ENCODE peak calls at places on chromosomes 11 and 22, in five cellular contexts. S, K, E, T and L are unnamed samples.

GRCh38 chr11:36073411-36074203 is 129.7 kb downstream of the LDLRAD3 start:
- DNase-seq in S (no peak), K (no peak), E (no peak), T (peak), L (no peak)

GRCh38 chr11:2777396-2777795 is 77.6 kb upstream of the KCNQ1OT1 start:
- DNase-seq in S (peak), K (no peak), E (no peak), T (peak), L (no peak)

GRCh38 chr11:61923166-61924015 is 6.0 kb upstream of the RAB3IL1 start:
- DNase-seq in S (peak), K (no peak), E (no peak), T (peak), L (no peak)

GRCh38 chr22:49203091-49203862 is 624.4 kb downstream of the BRD1 start:
- DNase-seq in S (no peak), K (no peak), E (no peak), T (peak), L (no peak)

GRCh38 chr11:114821626-114822025 is 143.3 kb downstream of the NXPE2 start:
- DNase-seq in S (no peak), K (no peak), E (no peak), T (no peak), L (no peak)

GRCh38 chr22:36010090-36010489 is 18.5 kb downstream of the RBFOX2 start:
- DNase-seq in S (no peak), K (no peak), E (no peak), T (no peak), L (no peak)

GRCh38 chr11:58788355-58789023 is 56.0 kb downstream of the GLYATL2 start:
- DNase-seq in S (no peak), K (no peak), E (no peak), T (no peak), L (peak)

GRCh38 chr11:34870548-34871209 is 45.5 kb downstream of the APIP start:
- DNase-seq in S (no peak), K (no peak), E (no peak), T (no peak), L (no peak)

GRCh38 chr11:79413258-79413657 is 27.6 kb downstream of the TENM4 start:
- DNase-seq in S (peak), K (peak), E (no peak), T (peak), L (no peak)

GRCh38 chr11:31805629-31806185 is 5.4 kb downstream of the PAX6 start:
- DNase-seq in S (no peak), K (no peak), E (no peak), T (no peak), L (no peak)

GRCh38 chr11:101915811-101916291 is 471 bp downstream of the ANGPTL5 start:
- DNase-seq in S (no peak), K (no peak), E (no peak), T (no peak), L (peak)

GRCh38 chr11:110251837-110252236 is 44.6 kb downstream of the RDX start:
- DNase-seq in S (no peak), K (no peak), E (no peak), T (no peak), L (no peak)

GRCh38 chr22:19827341-19828034 is 27.2 kb downstream of the GNB1L start:
- DNase-seq in S (no peak), K (no peak), E (no peak), T (no peak), L (no peak)

GRCh38 chr11:72091292-72091691 is 10.6 kb downstream of the LRRC51 start:
- DNase-seq in S (peak), K (no peak), E (peak), T (no peak), L (peak)

GRCh38 chr22:38176170-38176741 is 5.4 kb downstream of the PLA2G6 start:
- DNase-seq in S (peak), K (no peak), E (no peak), T (peak), L (no peak)

GRCh38 chr11:113957016-113957415 is 17.9 kb upstream of the HTR3A start:
- DNase-seq in S (no peak), K (no peak), E (no peak), T (no peak), L (no peak)

GRCh38 chr11:35142481-35143207 is 3.7 kb downstream of the CD44 start:
- DNase-seq in S (no peak), K (no peak), E (no peak), T (no peak), L (no peak)

GRCh38 chr11:114358711-114359110 is 41.6 kb downstream of the C11orf71 start:
- DNase-seq in S (peak), K (no peak), E (no peak), T (no peak), L (no peak)

GRCh38 chr11:3840289-3840869 is 380 bp downstream of the RHOG start:
- DNase-seq in S (no peak), K (peak), E (peak), T (no peak), L (peak)

GRCh38 chr11:72570893-72571741 is 103.1 kb downstream of the PDE2A start:
- DNase-seq in S (no peak), K (no peak), E (no peak), T (no peak), L (no peak)

GRCh38 chr11:68683952-68684384 is 376 bp upstream of the GAL start:
- DNase-seq in S (no peak), K (no peak), E (no peak), T (no peak), L (no peak)

GRCh38 chr11:103798456-103798855 is 238.0 kb upstream of the DDI1 start:
- DNase-seq in S (no peak), K (no peak), E (no peak), T (no peak), L (no peak)

GRCh38 chr11:6497069-6497839 is at the start of gene DNHD1:
- DNase-seq in S (no peak), K (no peak), E (no peak), T (no peak), L (no peak)

GRCh38 chr11:112795142-112795815 is 165.9 kb upstream of the NCAM1 start:
- DNase-seq in S (no peak), K (no peak), E (no peak), T (no peak), L (no peak)

GRCh38 chr11:130435671-130436070 is 7.3 kb upstream of the ADAMTS8 start:
- DNase-seq in S (no peak), K (no peak), E (no peak), T (no peak), L (no peak)

GRCh38 chr11:96023311-96023710 is 99.4 kb upstream of the MTMR2 start:
- DNase-seq in S (no peak), K (no peak), E (no peak), T (no peak), L (no peak)

GRCh38 chr22:48945621-48946458 is 881.8 kb downstream of the BRD1 start:
- DNase-seq in S (no peak), K (no peak), E (no peak), T (no peak), L (no peak)

GRCh38 chr22:47188337-47189055 is 426.0 kb downstream of the TBC1D22A start:
- DNase-seq in S (no peak), K (no peak), E (no peak), T (peak), L (no peak)

GRCh38 chr22:36328635-36329216 is 59.0 kb downstream of the MYH9 start:
- DNase-seq in S (peak), K (peak), E (peak), T (no peak), L (no peak)

GRCh38 chr11:702731-703461 is 3.1 kb upstream of the EPS8L2 start:
- DNase-seq in S (peak), K (no peak), E (no peak), T (no peak), L (no peak)

GRCh38 chr11:67281552-67282150 is 7.5 kb upstream of the ANKRD13D start:
- DNase-seq in S (no peak), K (no peak), E (peak), T (peak), L (no peak)

GRCh38 chr11:67282876-67283371 is 6.2 kb upstream of the ANKRD13D start:
- DNase-seq in S (no peak), K (no peak), E (no peak), T (peak), L (no peak)

GRCh38 chr11:67284811-67285540 is 4.1 kb upstream of the ANKRD13D start:
- DNase-seq in S (no peak), K (no peak), E (no peak), T (peak), L (no peak)

GRCh38 chr11:67282155-67282875 is 6.8 kb upstream of the ANKRD13D start:
- DNase-seq in S (no peak), K (no peak), E (no peak), T (peak), L (no peak)

DNA sequence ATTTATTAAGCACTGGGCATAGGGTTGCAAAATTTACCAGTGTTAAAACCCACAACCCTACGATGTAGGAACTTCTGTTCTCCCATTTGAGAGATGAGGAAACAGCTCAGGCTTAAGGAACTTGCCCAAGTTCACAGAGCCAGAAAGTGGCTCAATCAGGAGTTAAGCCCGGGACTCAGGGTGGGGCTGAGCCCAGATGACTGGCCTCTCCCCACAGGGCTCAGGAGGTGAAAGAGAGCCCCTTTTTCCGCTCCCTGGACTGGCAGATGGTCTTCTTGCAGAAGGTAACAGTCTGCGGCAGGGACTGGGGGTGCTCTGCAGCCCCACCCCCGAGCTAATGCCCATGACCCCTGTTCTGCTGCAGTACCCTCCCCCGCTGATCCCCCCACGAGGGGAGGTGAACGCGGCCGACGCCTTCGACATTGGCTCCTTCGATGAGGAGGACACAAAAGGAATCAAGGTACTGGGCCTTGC is 5.6 kb upstream of the ANKRD13D start:
- DNase-seq in S (no peak), K (no peak), E (no peak), T (peak), L (no peak)
- H3K4me3 ChIP-seq in S (no peak), K (no peak), E (no peak), T (no peak), L (no peak)

GRCh38 chr22:42992092-42992491 is 22.9 kb downstream of the PACSIN2 start:
- DNase-seq in S (no peak), K (no peak), E (no peak), T (no peak), L (no peak)

GRCh38 chr22:42993651-42994275 is 21.2 kb downstream of the PACSIN2 start:
- DNase-seq in S (no peak), K (no peak), E (no peak), T (no peak), L (no peak)

GRCh38 chr22:42991010-42991651 is 23.8 kb downstream of the PACSIN2 start:
- DNase-seq in S (no peak), K (no peak), E (no peak), T (no peak), L (no peak)

GRCh38 chr22:42994276-42994916 is 20.6 kb downstream of the PACSIN2 start:
- DNase-seq in S (no peak), K (no peak), E (no peak), T (no peak), L (no peak)

GRCh38 chr22:42992886-42993479 is 22.0 kb downstream of the PACSIN2 start:
- DNase-seq in S (no peak), K (no peak), E (no peak), T (no peak), L (no peak)
- H3K27ac ChIP-seq in S (peak), K (peak), E (no peak), T (no peak), L (no peak)

GRCh38 chr11:57778318-57779037 is 16.9 kb downstream of the CTNND1 start:
- DNase-seq in S (peak), K (peak), E (no peak), T (peak), L (no peak)

GRCh38 chr11:57775474-57775873 is 13.9 kb downstream of the CTNND1 start:
- DNase-seq in S (no peak), K (no peak), E (no peak), T (no peak), L (no peak)

GRCh38 chr11:57777969-57778317 is 16.3 kb downstream of the CTNND1 start:
- DNase-seq in S (no peak), K (no peak), E (no peak), T (no peak), L (no peak)

GRCh38 chr11:57776577-57776976 is 15.0 kb downstream of the CTNND1 start:
- DNase-seq in S (no peak), K (no peak), E (no peak), T (no peak), L (no peak)

GRCh38 chr11:57776101-57776511 is 14.5 kb downstream of the CTNND1 start:
- DNase-seq in S (no peak), K (no peak), E (no peak), T (no peak), L (no peak)
- H3K4me3 ChIP-seq in S (no peak), K (peak), E (no peak), T (no peak), L (no peak)

GRCh38 chr11:27040302-27041115 is at the start of gene BBOX1:
- DNase-seq in S (peak), K (no peak), E (no peak), T (no peak), L (no peak)
- H3K27ac ChIP-seq in S (peak), K (no peak), E (no peak), T (no peak), L (no peak)

DNA sequence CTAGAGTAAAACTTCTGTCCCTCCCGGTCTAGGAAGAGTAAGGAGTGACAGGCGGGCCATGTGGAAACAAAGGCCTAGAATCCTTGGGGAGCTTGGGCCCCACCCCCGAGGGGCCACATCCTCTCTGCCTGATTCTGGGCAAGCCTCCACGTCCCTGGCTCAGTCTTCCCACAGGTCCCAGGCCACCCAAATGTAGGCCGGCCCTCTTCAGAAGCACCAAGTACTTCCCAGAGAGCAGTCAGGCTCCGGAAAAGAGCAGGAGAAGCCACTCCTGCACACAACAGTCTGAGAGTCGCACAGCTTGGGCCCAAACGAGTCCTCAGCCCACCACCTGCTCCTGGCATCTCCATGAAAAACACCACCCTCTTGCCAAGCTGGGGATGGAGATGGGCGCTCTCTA is 15.5 kb downstream of the EHD1 start:
- DNase-seq in S (no peak), K (no peak), E (no peak), T (peak), L (no peak)
- H3K4me3 ChIP-seq in S (no peak), K (peak), E (peak), T (no peak), L (peak)

DNA sequence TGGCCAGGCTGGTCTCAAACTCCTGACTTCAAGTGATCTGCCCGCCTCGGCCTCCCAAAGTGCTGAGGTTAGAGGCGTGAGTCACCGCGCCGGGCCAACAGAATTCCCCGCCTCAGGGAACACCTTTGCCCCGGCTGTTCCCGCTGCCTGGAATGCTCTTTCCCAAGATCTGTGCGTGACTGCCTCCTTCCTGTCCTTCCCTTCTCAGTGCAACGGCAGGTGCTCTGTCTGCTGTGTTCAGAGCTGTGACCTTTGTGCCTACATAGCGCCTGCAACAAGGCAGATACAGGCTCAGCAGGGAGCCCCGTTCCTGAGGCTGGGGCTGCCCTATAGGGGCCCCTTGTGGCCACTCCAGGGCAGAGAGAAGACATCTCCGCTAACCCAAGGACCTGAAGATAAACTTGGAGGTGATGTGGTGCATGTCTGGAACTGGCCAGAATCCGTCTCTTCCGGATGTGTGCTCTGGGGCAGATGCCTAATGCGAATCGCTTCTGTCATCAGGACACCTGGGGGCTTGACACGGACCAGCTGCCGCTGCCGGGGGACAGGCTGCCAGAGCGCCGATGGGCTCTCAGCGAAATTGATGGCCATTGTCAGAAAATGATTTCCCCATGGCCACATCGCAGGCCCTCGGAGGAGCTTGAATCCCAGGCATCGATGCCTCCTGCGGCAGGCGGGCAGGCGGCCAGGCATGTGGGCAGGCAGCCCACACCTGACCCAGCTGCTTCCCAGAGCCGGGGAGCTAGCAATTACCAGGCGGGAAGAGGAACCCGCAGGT is 43.5 kb upstream of the TCF20 start:
- DNase-seq in S (peak), K (no peak), E (no peak), T (no peak), L (peak)
- H3K27ac ChIP-seq in S (peak), K (no peak), E (no peak), T (no peak), L (no peak)

GRCh38 chr11:70400643-70401042 is 2.3 kb downstream of the CTTN start:
- DNase-seq in S (no peak), K (no peak), E (no peak), T (no peak), L (no peak)
- H3K4me3 ChIP-seq in S (no peak), K (peak), E (no peak), T (no peak), L (no peak)

GRCh38 chr11:46285173-46285572 is 7.7 kb downstream of the CREB3L1 start:
- DNase-seq in S (no peak), K (no peak), E (no peak), T (no peak), L (no peak)
- H3K27ac ChIP-seq in S (peak), K (no peak), E (no peak), T (peak), L (no peak)